ENCODE peak calls at places on chromosomes 16 and 17, in nine cellular contexts. O is AG09319; Z is BJ; K is T-helper 1 cell; T is dermis microvascular lymphatic vessel endothelial cell; R is NCI-H446; F is activated T-cell treated with anti-CD3 and anti-CD28 coated beads, Interleukin-2, amount 50 U/mL, for 48 hours; N is NCI-H1092; H is NCI-H2171. V is an unnamed sample.

GRCh38 chr16:67930191-67930590 is 1.5 kb downstream of the CTRL start:
- DNase-seq in O (no peak), Z (no peak), H (no peak), F (no peak), K (no peak), T (no peak), R (no peak), N (no peak), V (no peak)

GRCh38 chr17:66511125-66511524 is 208.7 kb downstream of the PRKCA start:
- DNase-seq in K (no peak), Z (no peak), T (no peak), O (no peak), R (no peak), F (no peak), H (no peak), N (no peak), V (no peak)

GRCh38 chr16:84595052-84595481 is 22.8 kb downstream of the COTL1 start:
- DNase-seq in N (no peak), H (no peak), O (no peak), Z (no peak), F (no peak), K (no peak), T (no peak), R (no peak), V (no peak)

GRCh38 chr16:58026705-58027340 is 1.3 kb downstream of the MMP15 start:
- DNase-seq in N (no peak), O (no peak), H (no peak), F (peak), T (no peak), K (no peak), Z (no peak), R (no peak), V (no peak)

GRCh38 chr16:51267676-51268075 is 116.6 kb upstream of the SALL1 start:
- DNase-seq in T (no peak), F (no peak), H (no peak), N (no peak), O (no peak), R (no peak), K (no peak), Z (no peak), V (no peak)

GRCh38 chr16:70467113-70467512 is 12.7 kb downstream of the FCSK start:
- DNase-seq in T (no peak), R (no peak), K (no peak), F (no peak), H (no peak), Z (no peak), O (no peak), N (no peak), V (no peak)

GRCh38 chr17:48575066-48575582 is 3.0 kb downstream of the HOXB4 start:
- DNase-seq in K (no peak), H (no peak), O (no peak), F (no peak), N (peak), Z (no peak), R (no peak), T (no peak), V (no peak)

GRCh38 chr16:54193656-54194007 is 93.0 kb downstream of the IRX3 start:
- DNase-seq in H (peak), K (no peak), F (peak), T (peak), R (peak), Z (no peak), N (peak), O (peak), V (peak)

GRCh38 chr17:20063665-20064648 is 54.8 kb downstream of the SPECC1 start:
- DNase-seq in H (peak), F (peak), R (peak), N (no peak), T (no peak), K (no peak), O (peak), Z (peak), V (peak)

GRCh38 chr17:76631821-76632565 is 11.6 kb downstream of the ST6GALNAC1 start:
- DNase-seq in T (no peak), Z (no peak), H (no peak), K (no peak), N (no peak), F (no peak), O (no peak), R (no peak), V (no peak)

GRCh38 chr17:82217120-82217529 is 4.5 kb upstream of the CCDC57 start:
- DNase-seq in R (no peak), Z (no peak), O (no peak), N (no peak), K (no peak), F (no peak), H (no peak), T (peak), V (no peak)

GRCh38 chr17:6544011-6544370 is 12.4 kb downstream of the PITPNM3 start:
- DNase-seq in H (no peak), T (no peak), R (no peak), Z (no peak), K (no peak), N (no peak), F (no peak), O (no peak), V (no peak)

GRCh38 chr17:75626496-75627038 is 6.7 kb upstream of the SMIM5 start:
- DNase-seq in N (no peak), Z (no peak), H (peak), R (no peak), K (no peak), F (no peak), T (no peak), O (no peak), V (no peak)

GRCh38 chr16:89858973-89859808 is 14.2 kb upstream of the TCF25 start:
- DNase-seq in K (no peak), F (no peak), N (no peak), Z (no peak), T (no peak), R (no peak), H (no peak), O (no peak), V (no peak)

GRCh38 chr16:2769675-2770056 is 7.4 kb downstream of the ELOB start:
- DNase-seq in Z (no peak), N (no peak), O (no peak), F (no peak), T (no peak), K (no peak), R (no peak), H (no peak), V (no peak)

V was measured in HFF-Myc.